ENCODE peak calls at places on chromosomes 7 and 10, in five cellular contexts. M is sigmoid colon, N is HL-60, R is ovary, S is cardiac muscle cell. W is an unnamed sample.
A peak's percentile ranks its signal among the peaks of the same experiment; 100 is the strongest.

GRCh38 chr10:73908853-73909611 is 1.9 kb upstream of the PLAU start:
- DNase-seq in M (peak; percentile 71), S (peak; percentile 86), N (peak; percentile 95), R (no peak), W (peak; percentile 43)

GRCh38 chr7:26202019-26202985 is 757 bp downstream of the CBX3 start:
- DNase-seq in M (peak; percentile 71), S (no peak), N (peak; percentile 65), R (peak; percentile 82), W (no peak)

GRCh38 chr7:120272261-120272895 is 597 bp upstream of the KCND2 start:
- DNase-seq in S (peak; percentile 76), M (no peak), R (peak; percentile 25), N (peak; percentile 32), W (peak; percentile 53)

GRCh38 chr10:120172371-120172770 is 279.8 kb downstream of the SEC23IP start:
- DNase-seq in R (no peak), S (no peak), N (no peak), M (no peak), W (no peak)

GRCh38 chr10:79014796-79015195 is 54.0 kb upstream of the ZMIZ1 start:
- DNase-seq in R (peak; percentile 37), S (no peak), N (no peak), M (no peak), W (no peak)

GRCh38 chr10:45456822-45457221 is 82.8 kb downstream of the ALOX5 start:
- DNase-seq in R (no peak), M (no peak), S (no peak), N (no peak), W (no peak)

GRCh38 chr10:73773152-73773879 is 8.5 kb upstream of the CHCHD1 start:
- DNase-seq in S (no peak), R (no peak), N (no peak), M (no peak), W (no peak)

GRCh38 chr7:138228764-138229163 is 152.5 kb downstream of the AKR1D1 start:
- DNase-seq in M (no peak), N (no peak), S (no peak), R (no peak), W (no peak)

GRCh38 chr10:45407542-45407941 is 33.5 kb downstream of the ALOX5 start:
- DNase-seq in M (no peak), S (no peak), R (no peak), N (no peak), W (no peak)

GRCh38 chr7:5065107-5065407 is 19.4 kb downstream of the RBAK start:
- DNase-seq in M (no peak), S (no peak), R (no peak), N (no peak), W (no peak)

GRCh38 chr7:90276033-90276728 is 31.2 kb downstream of the CFAP69 start:
- DNase-seq in N (no peak), M (no peak), S (no peak), R (no peak), W (no peak)

GRCh38 chr10:33498354-33498753 is 163.9 kb upstream of the NRP1 start:
- DNase-seq in M (no peak), S (no peak), N (no peak), R (no peak), W (no peak)

GRCh38 chr7:134126937-134127848 is at the start of gene LRGUK:
- DNase-seq in R (peak; percentile 83), S (peak; percentile 85), M (peak; percentile 90), N (peak; percentile 85), W (peak; percentile 33)

GRCh38 chr7:55432937-55433784 is 68.0 kb downstream of the LANCL2 start:
- DNase-seq in N (peak; percentile 14), S (peak; percentile 47), R (no peak), M (no peak), W (peak; percentile 16)

GRCh38 chr10:116272497-116273221 is at the start of gene GFRA1:
- DNase-seq in R (peak; percentile 36), M (peak; percentile 74), N (no peak), S (peak; percentile 12), W (no peak)

GRCh38 chr7:126809188-126809587 is 443.6 kb downstream of the GRM8 start:
- DNase-seq in M (no peak), R (no peak), N (no peak), S (no peak), W (no peak)

GRCh38 chr10:988667-989545 is 672 bp downstream of the GTPBP4 start:
- DNase-seq in S (peak; percentile 44), R (peak; percentile 24), N (no peak), M (no peak), W (no peak)

GRCh38 chr10:88122145-88122544 is 258.7 kb downstream of the PTEN start:
- DNase-seq in N (no peak), M (no peak), R (no peak), S (no peak), W (no peak)

GRCh38 chr10:88120599-88121333 is 257.3 kb downstream of the PTEN start:
- DNase-seq in R (no peak), N (peak; percentile 85), S (no peak), M (no peak), W (no peak)

GRCh38 chr10:88118769-88119559 is 255.5 kb downstream of the PTEN start:
- DNase-seq in M (no peak), R (no peak), N (no peak), S (no peak), W (no peak)

GRCh38 chr10:88117869-88118632 is 254.6 kb downstream of the PTEN start:
- DNase-seq in N (peak; percentile 28), S (no peak), M (no peak), R (no peak), W (no peak)

GRCh38 chr10:88120075-88120474 is 256.6 kb downstream of the PTEN start:
- DNase-seq in S (no peak), R (no peak), N (peak; percentile 26), M (no peak), W (no peak)
- H3K4me3 ChIP-seq in S (no peak overlapping the region), R (no peak overlapping the region), N (peak overlapping the region; percentile 0), M (no peak overlapping the region), W (no peak overlapping the region)

GRCh38 chr10:14975672-14976273 is 16.6 kb downstream of the MEIG1 start:
- DNase-seq in S (no peak), M (no peak), N (no peak), R (no peak), W (no peak)
- TF ChIP-seq CTCF in S (peak; percentile 11), M (no peak), N (no peak), R (no peak), W (no peak)

GRCh38 chr10:122342293-122343134 is 32.0 kb upstream of the PLEKHA1 start:
- DNase-seq in M (no peak), R (peak; percentile 53), S (peak; percentile 64), N (peak; percentile 39), W (no peak)

GRCh38 chr10:122343936-122344335 is 30.6 kb upstream of the PLEKHA1 start:
- DNase-seq in M (no peak), N (no peak), S (no peak), R (no peak), W (no peak)

GRCh38 chr10:122341141-122341810 is 33.2 kb upstream of the PLEKHA1 start:
- DNase-seq in R (no peak), N (peak; percentile 6), M (no peak), S (peak; percentile 48), W (no peak)

GRCh38 chr10:122344741-122345258 is 29.7 kb upstream of the PLEKHA1 start:
- DNase-seq in N (no peak), S (peak; percentile 30), R (no peak), M (no peak), W (no peak)

GRCh38 chr10:122343135-122343800 is 31.2 kb upstream of the PLEKHA1 start:
- DNase-seq in S (no peak), M (no peak), R (no peak), N (no peak), W (no peak)
- H3K4me3 ChIP-seq in S (no peak overlapping the region), M (no peak overlapping the region), R (no peak overlapping the region), N (no peak overlapping the region), W (no peak overlapping the region)

GRCh38 chr10:50063100-50063499 is 4.7 kb upstream of the WASHC2A start:
- DNase-seq in M (no peak), R (no peak), S (no peak), N (no peak), W (no peak)
- TF ChIP-seq CTCF in M (no peak), R (no peak), S (peak; percentile 6), N (no peak), W (no peak)

GRCh38 chr7:124930173-124930623 is 573 bp upstream of the POT1 start:
- DNase-seq in S (no peak), M (no peak), N (no peak), R (no peak), W (no peak)
- H3K4me3 ChIP-seq in S (peak overlapping the region; percentile 59), M (peak overlapping the region; percentile 70), N (peak overlapping the region; percentile 84), R (peak overlapping the region; percentile 63), W (peak overlapping the region; percentile 59)

GRCh38 chr7:142089035-142089434 is 22.5 kb upstream of the MGAM2 start:
- DNase-seq in M (no peak), S (no peak), R (no peak), N (no peak), W (no peak)
- TF ChIP-seq CTCF in M (no peak), S (no peak), R (no peak), N (no peak), W (no peak)

GRCh38 chr7:1919539-1920265 is 249.6 kb downstream of the ELFN1 start:
- DNase-seq in M (no peak), R (no peak), N (peak; percentile 48), S (no peak), W (no peak)
- H3K4me3 ChIP-seq in M (no peak overlapping the region), R (no peak overlapping the region), N (no peak overlapping the region), S (no peak overlapping the region), W (no peak overlapping the region)

GRCh38 chr10:91090761-91091529 is 129.5 kb upstream of the PCGF5 start:
- DNase-seq in R (no peak), N (no peak), S (peak; percentile 16), M (no peak), W (peak; percentile 7)

GRCh38 chr10:91091780-91092179 is 128.7 kb upstream of the PCGF5 start:
- DNase-seq in M (no peak), S (no peak), N (no peak), R (no peak), W (no peak)

DNA sequence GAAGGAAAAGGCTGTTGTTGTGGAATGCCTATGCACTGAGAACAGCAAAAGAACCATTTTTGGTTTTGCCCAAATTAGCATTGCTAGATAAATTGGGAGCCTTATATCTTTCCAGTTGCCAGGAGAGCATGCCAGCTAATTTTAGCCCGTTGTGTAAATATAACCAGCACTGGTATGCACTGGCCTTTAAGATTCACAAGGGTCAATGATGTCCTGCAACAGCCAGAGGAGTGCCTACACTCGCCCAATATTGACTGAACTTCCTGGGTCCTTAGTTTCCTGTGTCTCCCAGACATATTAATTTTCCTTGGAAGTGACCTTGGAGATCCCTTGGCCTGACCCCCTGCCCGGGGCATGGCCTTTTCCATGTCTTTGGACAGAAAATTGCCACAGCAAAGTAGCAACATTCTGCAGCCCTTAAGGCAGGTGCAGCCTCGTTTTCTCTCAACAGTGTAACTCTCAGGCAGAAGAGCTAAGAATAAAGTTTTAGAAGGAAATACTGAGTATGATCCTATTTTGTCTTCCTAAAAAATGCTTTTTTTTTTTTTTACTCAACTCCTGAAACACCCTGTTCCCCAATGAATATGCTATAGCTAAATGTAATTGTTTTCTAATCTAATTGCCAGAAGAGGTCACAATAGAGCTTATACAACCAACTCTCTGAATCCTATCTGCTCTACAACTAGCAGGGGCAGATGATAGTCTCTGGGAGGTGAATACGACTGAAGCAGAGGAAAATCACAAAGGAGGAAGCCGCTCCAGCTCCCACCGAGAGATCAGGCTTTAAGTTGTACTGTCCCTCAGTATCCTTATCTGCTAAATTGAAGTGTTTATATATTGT is 131.9 kb upstream of the PCGF5 start:
- DNase-seq in M (no peak), N (no peak), S (peak; percentile 45), R (no peak), W (peak; percentile 4)
- TF ChIP-seq CTCF in M (no peak), N (no peak), S (peak; percentile 18), R (no peak), W (peak; percentile 9)

W was measured in GM12864.